ENCODE peak calls at places on chromosomes 4 and X, in four cellular contexts. M, Z, Q and Y are unnamed samples.

GRCh38 chrX:154332561-154332960 is 37.0 kb downstream of the TKTL1 start:
- DNase-seq in Z (no peak), M (no peak), Q (no peak), Y (no peak)

GRCh38 chr4:26912810-26913209 is 52.2 kb downstream of the STIM2 start:
- DNase-seq in Z (no peak), Q (no peak), M (no peak), Y (no peak)

GRCh38 chr4:38266616-38267015 is 306.4 kb downstream of the PTTG2 start:
- DNase-seq in Q (peak), M (no peak), Z (no peak), Y (peak)

GRCh38 chrX:68147848-68148247 is 285.4 kb downstream of the OPHN1 start:
- DNase-seq in Q (no peak), M (no peak), Z (no peak), Y (no peak)

GRCh38 chrX:45801554-45801953 is 600.9 kb upstream of the DIPK2B start:
- DNase-seq in M (peak), Z (no peak), Q (no peak), Y (no peak)

GRCh38 chrX:15204130-15204751 is 65.6 kb downstream of the ASB9 start:
- DNase-seq in Q (no peak), M (no peak), Z (no peak), Y (no peak)

GRCh38 chrX:31265383-31265782 is 193.5 kb upstream of the FTHL17 start:
- DNase-seq in Q (no peak), M (no peak), Z (no peak), Y (no peak)

GRCh38 chr4:73690051-73690744 is 50.2 kb upstream of the CXCL8 start:
- DNase-seq in M (peak), Z (no peak), Q (no peak), Y (no peak)

GRCh38 chrX:15882704-15883539 is 28.3 kb upstream of the AP1S2 start:
- DNase-seq in Z (no peak), M (peak), Q (no peak), Y (no peak)

GRCh38 chr4:181418491-181418890 is 824.7 kb upstream of the TENM3 start:
- DNase-seq in M (no peak), Z (no peak), Q (no peak), Y (no peak)

GRCh38 chr4:16270654-16271328 is 44.5 kb upstream of the TAPT1 start:
- DNase-seq in Z (no peak), Q (no peak), M (peak), Y (no peak)

GRCh38 chr4:54050214-54050904 is 14.0 kb downstream of the CHIC2 start:
- DNase-seq in Q (no peak), Z (no peak), M (no peak), Y (no peak)

GRCh38 chrX:70054391-70054790 is 4.7 kb upstream of the AWAT2 start:
- DNase-seq in Q (no peak), M (no peak), Z (peak), Y (no peak)

GRCh38 chrX:12497832-12498591 is 293.2 kb upstream of the PRPS2 start:
- DNase-seq in Q (no peak), Z (no peak), M (peak), Y (no peak)

GRCh38 chrX:111100191-111100590 is 4.2 kb downstream of the PAK3 start:
- DNase-seq in Q (peak), M (peak), Z (peak), Y (peak)

GRCh38 chr4:14091966-14092365 is 464.4 kb upstream of the BOD1L1 start:
- DNase-seq in Z (no peak), Q (no peak), M (no peak), Y (no peak)

GRCh38 chrX:39157006-39157405 is 355.7 kb downstream of the MID1IP1 start:
- DNase-seq in Q (no peak), Z (peak), M (no peak), Y (no peak)

GRCh38 chrX:44106864-44107263 is 133.7 kb upstream of the NDP start:
- DNase-seq in M (no peak), Q (no peak), Z (no peak), Y (no peak)

GRCh38 chr4:2042947-2043395 is 16.2 kb upstream of the NAT8L start:
- DNase-seq in Z (peak), M (no peak), Q (no peak), Y (no peak)

GRCh38 chr4:6974138-6974848 is 64.7 kb downstream of the TBC1D14 start:
- DNase-seq in Q (peak), Z (peak), M (peak), Y (peak)

GRCh38 chrX:17805120-17805519 is 56.0 kb downstream of the RAI2 start:
- DNase-seq in M (no peak), Q (no peak), Z (no peak), Y (no peak)

GRCh38 chr4:142671516-142671915 is 174.6 kb downstream of the INPP4B start:
- DNase-seq in M (no peak), Q (no peak), Z (no peak), Y (no peak)

GRCh38 chr4:141912831-141913230 is 276.4 kb downstream of the IL15 start:
- DNase-seq in Z (no peak), Q (no peak), M (no peak), Y (no peak)

GRCh38 chr4:139229534-139230039 is 50.4 kb downstream of the MGARP start:
- DNase-seq in Z (no peak), M (peak), Q (peak), Y (peak)

GRCh38 chr4:174592256-174592984 is 70.1 kb upstream of the HPGD start:
- DNase-seq in M (no peak), Z (no peak), Q (no peak), Y (no peak)

GRCh38 chr4:98838977-98839618 is 89.8 kb downstream of the EIF4E start:
- DNase-seq in M (no peak), Z (no peak), Q (peak), Y (peak)

GRCh38 chrX:108171671-108172070 is 80.1 kb downstream of the ATG4A start:
- DNase-seq in Z (no peak), M (no peak), Q (no peak), Y (no peak)

GRCh38 chrX:134484039-134484438 is 24.1 kb downstream of the HPRT1 start:
- DNase-seq in Q (peak), M (peak), Z (no peak), Y (no peak)

GRCh38 chr4:73417973-73418372 is 13.9 kb downstream of the ALB start:
- DNase-seq in M (no peak), Z (no peak), Q (no peak), Y (no peak)

GRCh38 chr4:177785000-177785399 is 342.8 kb upstream of the AGA start:
- DNase-seq in Z (no peak), M (no peak), Q (no peak), Y (no peak)

GRCh38 chrX:101986571-101986970 is 54.7 kb upstream of the ZMAT1 start:
- DNase-seq in Z (no peak), Q (no peak), M (no peak), Y (peak)

GRCh38 chrX:125132274-125132673 is 187.4 kb upstream of the TEX13C start:
- DNase-seq in Z (no peak), M (peak), Q (no peak), Y (no peak)

GRCh38 chr4:31045724-31046318 is 325.7 kb downstream of the PCDH7 start:
- DNase-seq in Q (no peak), Z (no peak), M (peak), Y (no peak)

GRCh38 chr4:86942185-86942666 is 7.4 kb downstream of the AFF1 start:
- DNase-seq in Q (no peak), Z (no peak), M (no peak), Y (no peak)

GRCh38 chrX:66039916-66040315 is at the start of gene VSIG4:
- DNase-seq in Q (no peak), M (no peak), Z (no peak), Y (no peak)

GRCh38 chr4:24489870-24490269 is 94.5 kb downstream of the DHX15 start:
- DNase-seq in M (no peak), Z (no peak), Q (no peak), Y (no peak)

GRCh38 chr4:7956306-7957112 is 16.8 kb upstream of the AFAP1 start:
- DNase-seq in Q (no peak), M (peak), Z (no peak), Y (peak)

GRCh38 chrX:11557120-11557519 is 108.6 kb downstream of the ARHGAP6 start:
- DNase-seq in M (peak), Z (no peak), Q (no peak), Y (no peak)

GRCh38 chr4:41268024-41268423 is 11.3 kb downstream of the UCHL1 start:
- DNase-seq in M (no peak), Z (no peak), Q (no peak), Y (no peak)

DNA sequence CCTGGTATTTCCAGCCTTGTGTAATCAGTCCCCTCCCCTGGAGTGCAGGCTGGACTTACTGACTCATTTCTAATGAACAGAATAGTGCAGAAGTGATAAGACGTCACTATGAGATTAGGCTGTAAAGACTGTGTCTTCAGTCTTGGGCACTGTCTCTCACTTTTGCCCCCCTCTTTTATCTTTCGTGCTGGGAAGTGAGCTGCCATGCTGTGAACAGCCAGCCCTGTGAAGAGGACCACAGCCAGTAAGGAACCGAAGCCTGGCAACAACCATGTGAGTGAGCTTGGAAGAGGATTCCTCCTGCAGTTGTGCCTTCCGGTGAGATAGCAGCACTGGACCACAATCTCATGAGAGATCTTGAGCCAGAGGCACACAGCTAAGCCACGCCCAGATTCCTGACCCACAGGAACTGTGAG is 67.5 kb upstream of the GPR34 start:
- DNase-seq in Z (no peak), Q (no peak), M (peak), Y (no peak)
- TF ChIP-seq POLR2A in Z (no peak), Q (no peak), M (no peak), Y (no peak)

GRCh38 chrX:87924619-87925018 is 407.0 kb downstream of the KLHL4 start:
- DNase-seq in Z (no peak), M (no peak), Q (no peak), Y (no peak)
- TF ChIP-seq POLR2A in Z (no peak), M (no peak), Q (no peak), Y (no peak)

GRCh38 chr4:165476214-165477098 is 97.6 kb downstream of the CPE start:
- DNase-seq in Q (peak), M (peak), Z (no peak), Y (peak)
- TF ChIP-seq POLR2A in Q (no peak), M (no peak), Z (no peak), Y (no peak)

GRCh38 chr4:687048-687974 is 1.6 kb downstream of the SLC49A3 start:
- DNase-seq in Q (peak), M (peak), Z (peak), Y (peak)
- TF ChIP-seq POLR2A in Q (no peak), M (peak), Z (no peak), Y (peak)